ENCODE peak calls at places on chromosomes 7 and 10, in seven cellular contexts. Q, F, H, Z, X, G and C are unnamed samples.

GRCh38 chr10:3693031-3693714 is 91.8 kb downstream of the KLF6 start:
- DNase-seq in G (no peak), Q (no peak), H (no peak), Z (no peak), X (no peak), F (no peak), C (peak; percentile 39)

GRCh38 chr10:79385804-79386531 is 38.7 kb downstream of the PPIF start:
- DNase-seq in G (peak; percentile 3), X (peak; percentile 30), Q (no peak), H (no peak), Z (no peak), F (no peak), C (peak; percentile 47)

GRCh38 chr7:26507375-26508068 is 215.9 kb downstream of the SNX10 start:
- DNase-seq in Z (no peak), G (no peak), Q (peak; percentile 13), H (no peak), X (no peak), F (no peak), C (no peak)

GRCh38 chr7:74312418-74313021 is 23.3 kb downstream of the CLIP2 start:
- DNase-seq in G (no peak), H (no peak), X (peak; percentile 30), F (no peak), Z (no peak), Q (peak; percentile 59), C (no peak)

GRCh38 chr7:30612658-30613265 is 18.1 kb downstream of the GARS1 start:
- DNase-seq in Z (no peak), Q (peak; percentile 46), F (no peak), G (no peak), X (no peak), H (no peak), C (no peak)

GRCh38 chr10:71075759-71076472 is 136.5 kb upstream of the UNC5B start:
- DNase-seq in Z (no peak), Q (no peak), F (no peak), G (no peak), X (no peak), H (no peak), C (peak; percentile 2)

GRCh38 chr10:78351283-78351682 is 317.6 kb downstream of the RPS24 start:
- DNase-seq in G (no peak), Q (no peak), Z (no peak), X (no peak), H (no peak), F (no peak), C (no peak)

GRCh38 chr7:33040803-33041516 is 21.6 kb downstream of the NT5C3A start:
- DNase-seq in Q (peak; percentile 23), F (peak; percentile 29), G (peak; percentile 41), X (peak; percentile 22), Z (no peak), H (peak; percentile 61), C (no peak)

GRCh38 chr10:69968830-69969229 is 83.8 kb upstream of the MACROH2A2 start:
- DNase-seq in G (peak; percentile 31), Z (no peak), Q (no peak), X (no peak), H (peak; percentile 23), F (no peak), C (peak; percentile 79)

GRCh38 chr7:26863504-26864308 is 684 bp downstream of the SKAP2 start:
- DNase-seq in H (peak; percentile 34), Q (peak; percentile 46), Z (no peak), G (peak; percentile 43), F (peak; percentile 28), X (peak; percentile 33), C (no peak)

GRCh38 chr7:154902600-154903082 is 100.3 kb downstream of the PAXIP1 start:
- DNase-seq in G (no peak), H (no peak), Q (no peak), F (no peak), Z (no peak), X (no peak), C (no peak)

GRCh38 chr7:13742719-13743640 is 246.5 kb downstream of the ETV1 start:
- DNase-seq in X (peak; percentile 35), H (peak; percentile 64), G (peak; percentile 81), Z (peak; percentile 21), Q (peak; percentile 80), F (peak; percentile 1), C (peak; percentile 37)

GRCh38 chr10:47076949-47077348 is 165.7 kb downstream of the PTPN20 start:
- DNase-seq in Q (no peak), H (peak; percentile 8), G (no peak), X (no peak), Z (no peak), F (no peak), C (no peak)

GRCh38 chr7:17304926-17305325 is 6.5 kb downstream of the AHR start:
- DNase-seq in Z (no peak), H (peak; percentile 82), G (peak; percentile 92), X (no peak), F (peak; percentile 39), Q (peak; percentile 97), C (no peak)

GRCh38 chr7:140059288-140060242 is 3.2 kb downstream of the PARP12 start:
- DNase-seq in Q (peak; percentile 92), X (no peak), Z (no peak), H (peak; percentile 94), F (no peak), G (peak; percentile 83), C (no peak)

GRCh38 chr7:31027161-31027965 is 24.7 kb upstream of the ADCYAP1R1 start:
- DNase-seq in F (no peak), Z (no peak), H (peak; percentile 1), X (peak; percentile 78), Q (no peak), G (peak; percentile 8), C (peak; percentile 88)

GRCh38 chr7:16598015-16598414 is 47.5 kb downstream of the ANKMY2 start:
- DNase-seq in Z (no peak), Q (no peak), H (no peak), F (no peak), X (no peak), G (no peak), C (no peak)

GRCh38 chr7:82413237-82413636 is 30.3 kb downstream of the CACNA2D1 start:
- DNase-seq in X (peak; percentile 32), G (peak; percentile 21), Z (peak; percentile 57), H (no peak), Q (peak; percentile 36), F (no peak), C (no peak)

GRCh38 chr10:93921338-93921737 is 27.6 kb downstream of the SLC35G1 start:
- DNase-seq in Q (peak; percentile 13), G (no peak), F (no peak), H (peak; percentile 7), X (peak; percentile 20), Z (no peak), C (peak; percentile 67)

GRCh38 chr7:66429498-66430163 is 199.1 kb upstream of the KCTD7 start:
- DNase-seq in Z (no peak), X (no peak), H (no peak), G (peak; percentile 19), F (no peak), Q (no peak), C (no peak)

GRCh38 chr7:105438847-105439173 is 50.1 kb upstream of the SRPK2 start:
- DNase-seq in Z (no peak), X (no peak), H (no peak), Q (no peak), F (no peak), G (no peak), C (no peak)

GRCh38 chr10:82942572-82943091 is 1067.6 kb downstream of the NRG3 start:
- DNase-seq in X (no peak), F (no peak), Z (no peak), Q (no peak), G (peak; percentile 55), H (peak; percentile 40), C (no peak)

GRCh38 chr10:62992145-62992721 is 140.9 kb upstream of the NRBF2 start:
- DNase-seq in Q (peak; percentile 61), F (no peak), Z (no peak), X (no peak), G (peak; percentile 19), H (peak; percentile 65), C (no peak)